ENCODE peak calls at places on chromosomes 16 and 17, in four cellular contexts. P, Q, I and E are unnamed samples.

GRCh38 chr17:36610472-36610871 is 9.1 kb downstream of the MRM1 start:
- DNase-seq in P (no peak), Q (peak; percentile 32), I (no peak), E (no peak)

GRCh38 chr17:15431766-15432165 is 35.7 kb downstream of the CDRT4 start:
- DNase-seq in P (no peak), Q (no peak), I (peak; percentile 72), E (no peak)

GRCh38 chr17:42682400-42683384 is at the start of gene CNTNAP1:
- DNase-seq in P (peak; percentile 75), Q (peak; percentile 90), I (peak; percentile 72), E (peak; percentile 90)

GRCh38 chr16:67666032-67666537 is 465 bp downstream of the ENKD1 start:
- DNase-seq in P (no peak), Q (peak; percentile 73), I (peak; percentile 62), E (no peak)

GRCh38 chr16:1310832-1311200 is 1.4 kb downstream of the UBE2I start:
- DNase-seq in P (no peak), Q (peak; percentile 45), I (no peak), E (no peak)

GRCh38 chr16:27169511-27170071 is 33.7 kb upstream of the KDM8 start:
- DNase-seq in P (peak; percentile 92), Q (peak; percentile 87), I (peak; percentile 31), E (no peak)

GRCh38 chr17:38883592-38884526 is 14.0 kb downstream of the LASP1 start:
- DNase-seq in P (no peak), Q (no peak), I (no peak), E (no peak)

GRCh38 chr16:56912746-56913703 is 18.9 kb upstream of the HERPUD1 start:
- DNase-seq in P (peak; percentile 95), Q (peak; percentile 88), I (no peak), E (no peak)

GRCh38 chr17:60392845-60393702 is 1.1 kb upstream of the USP32 start:
- DNase-seq in P (peak; percentile 40), Q (peak; percentile 77), I (peak; percentile 68), E (no peak)

GRCh38 chr16:66194866-66195265 is 171.6 kb upstream of the CDH5 start:
- DNase-seq in P (no peak), Q (no peak), I (no peak), E (no peak)

GRCh38 chr17:77541995-77542394 is 401.2 kb downstream of the SEC14L1 start:
- DNase-seq in P (no peak), Q (no peak), I (no peak), E (peak; percentile 77)

GRCh38 chr16:51880776-51881175 is 666.2 kb downstream of the TOX3 start:
- DNase-seq in P (peak; percentile 64), Q (peak; percentile 81), I (no peak), E (no peak)

GRCh38 chr16:4928227-4928626 is 8.7 kb downstream of the PPL start:
- DNase-seq in P (no peak), Q (no peak), I (no peak), E (no peak)

GRCh38 chr17:67441052-67441738 is 64.1 kb downstream of the PITPNC1 start:
- DNase-seq in P (peak; percentile 78), Q (peak; percentile 84), I (peak; percentile 44), E (no peak)

GRCh38 chr17:10117581-10118001 is 80.8 kb downstream of the GAS7 start:
- DNase-seq in P (no peak), Q (peak; percentile 11), I (peak; percentile 73), E (no peak)

GRCh38 chr16:83779881-83780280 is 27.9 kb upstream of the HSBP1 start:
- DNase-seq in P (peak; percentile 51), Q (peak; percentile 41), I (no peak), E (no peak)

GRCh38 chr16:63581560-63581959 is 1540.3 kb downstream of the CDH11 start:
- DNase-seq in P (no peak), Q (no peak), I (no peak), E (no peak)

GRCh38 chr17:48995871-48996695 is 1.1 kb upstream of the IGF2BP1 start:
- DNase-seq in P (no peak), Q (peak; percentile 55), I (no peak), E (no peak)

GRCh38 chr16:56265746-56266145 is 74.5 kb downstream of the GNAO1 start:
- DNase-seq in P (no peak), Q (no peak), I (no peak), E (no peak)

GRCh38 chr17:46800573-46800972 is 17.9 kb downstream of the WNT3 start:
- DNase-seq in P (no peak), Q (no peak), I (no peak), E (no peak)

GRCh38 chr16:5916711-5917191 is 819.2 kb upstream of the EEF2KMT start:
- DNase-seq in P (no peak), Q (no peak), I (no peak), E (peak; percentile 26)

GRCh38 chr17:41959336-41960095 is 7.1 kb upstream of the CNP start:
- DNase-seq in P (peak; percentile 59), Q (peak; percentile 73), I (peak; percentile 36), E (peak; percentile 57)

GRCh38 chr16:10509534-10510025 is 70.8 kb downstream of the EMP2 start:
- DNase-seq in P (peak; percentile 83), Q (peak; percentile 89), I (peak; percentile 65), E (peak; percentile 41)

GRCh38 chr17:75473246-75473645 is 16.8 kb downstream of the TMEM94 start:
- DNase-seq in P (no peak), Q (no peak), I (no peak), E (no peak)

GRCh38 chr17:81923302-81924260 is 4.0 kb downstream of the MAFG start:
- DNase-seq in P (peak; percentile 73), Q (peak; percentile 78), I (peak; percentile 88), E (peak; percentile 71)

GRCh38 chr17:79027274-79027924 is 3.4 kb downstream of the C1QTNF1 start:
- DNase-seq in P (no peak), Q (peak; percentile 50), I (peak; percentile 22), E (no peak)

GRCh38 chr17:79024901-79025737 is 1.1 kb downstream of the C1QTNF1 start:
- DNase-seq in P (no peak), Q (peak; percentile 50), I (peak; percentile 37), E (no peak)

GRCh38 chr17:79028496-79029326 is 4.7 kb downstream of the C1QTNF1 start:
- DNase-seq in P (no peak), Q (peak; percentile 54), I (no peak), E (no peak)

GRCh38 chr17:79027925-79028491 is 4.0 kb downstream of the C1QTNF1 start:
- DNase-seq in P (peak; percentile 49), Q (peak; percentile 79), I (peak; percentile 19), E (no peak)

DNA sequence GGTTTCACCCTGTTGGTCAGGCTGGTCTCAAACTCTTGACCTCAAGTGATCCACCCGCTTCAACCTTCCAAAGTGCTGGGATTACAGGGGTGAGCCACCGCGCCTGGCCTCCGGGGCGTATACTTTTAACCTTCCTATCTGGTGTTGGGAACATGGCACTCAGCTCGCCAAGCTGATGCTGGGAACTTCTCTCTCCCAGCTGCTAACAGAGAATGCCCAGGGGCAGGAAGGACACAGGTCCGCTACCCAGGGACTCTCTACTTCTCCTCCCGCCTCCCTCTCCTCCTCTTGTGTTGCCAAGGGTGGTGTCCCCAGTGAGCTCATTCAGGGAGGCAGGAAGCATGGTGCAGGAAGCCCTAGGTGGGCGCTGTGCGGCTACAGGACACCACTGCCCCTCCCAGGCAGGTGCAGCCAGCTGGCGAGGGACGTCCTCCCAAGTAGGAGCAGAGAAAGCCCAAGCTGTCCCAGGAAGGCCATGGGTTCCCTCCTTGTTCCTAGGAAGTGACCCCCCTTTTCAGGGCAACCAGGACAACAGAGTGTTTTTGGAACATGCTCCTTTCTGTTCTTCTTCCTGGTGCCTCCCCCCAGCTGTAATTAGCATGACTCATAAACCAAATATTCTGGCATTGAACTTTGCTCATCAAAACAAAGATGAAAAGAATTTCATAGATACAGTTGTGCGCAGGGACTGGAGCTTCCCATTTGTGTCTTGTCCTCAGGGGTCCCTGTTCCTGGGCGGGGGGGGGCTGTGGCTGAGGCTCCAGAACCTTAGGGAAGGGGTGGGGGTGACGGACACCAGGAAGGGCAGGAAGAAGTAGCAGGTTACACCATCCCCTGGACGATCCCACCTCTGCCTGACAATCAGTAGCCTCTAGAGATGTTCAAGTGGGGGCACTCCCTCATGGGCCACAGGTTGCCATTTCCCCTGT is 2.6 kb downstream of the C1QTNF1 start:
- DNase-seq in P (peak; percentile 78), Q (peak; percentile 85), I (peak; percentile 35), E (no peak)
- TF ChIP-seq CTCF in P (no peak), Q (no peak), I (no peak), E (no peak)

GRCh38 chr17:79994602-79995001 is 41.1 kb downstream of the TBC1D16 start:
- DNase-seq in P (no peak), Q (no peak), I (no peak), E (no peak)

GRCh38 chr17:79997004-79997673 is 38.5 kb downstream of the TBC1D16 start:
- DNase-seq in P (no peak), Q (no peak), I (peak; percentile 74), E (no peak)

GRCh38 chr17:79996291-79996690 is 39.4 kb downstream of the TBC1D16 start:
- DNase-seq in P (no peak), Q (no peak), I (no peak), E (no peak)

GRCh38 chr17:79993390-79994221 is 42.1 kb downstream of the TBC1D16 start:
- DNase-seq in P (peak; percentile 90), Q (peak; percentile 97), I (peak; percentile 94), E (no peak)

DNA sequence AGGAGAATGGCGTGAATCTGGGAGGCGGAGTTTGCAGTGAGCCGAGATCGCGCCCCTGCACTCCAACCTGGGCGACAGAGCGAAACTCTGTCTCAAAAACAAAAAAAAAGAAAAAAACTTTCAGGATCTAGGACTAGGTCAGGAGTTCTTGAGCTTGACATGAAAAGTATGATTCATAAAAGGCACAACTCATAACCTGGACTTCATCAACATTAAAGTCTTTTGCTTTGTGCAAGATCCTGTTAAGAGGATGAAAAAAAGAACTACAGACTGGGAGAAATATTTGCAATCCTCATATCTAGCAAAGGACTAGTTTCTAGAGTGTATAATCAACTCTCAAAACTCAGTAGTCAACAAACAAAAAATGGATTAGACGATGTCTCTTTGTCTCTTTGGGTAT is 40.0 kb downstream of the TBC1D16 start:
- DNase-seq in P (no peak), Q (peak; percentile 34), I (no peak), E (no peak)
- TF ChIP-seq CTCF in P (no peak), Q (no peak), I (no peak), E (no peak)

DNA sequence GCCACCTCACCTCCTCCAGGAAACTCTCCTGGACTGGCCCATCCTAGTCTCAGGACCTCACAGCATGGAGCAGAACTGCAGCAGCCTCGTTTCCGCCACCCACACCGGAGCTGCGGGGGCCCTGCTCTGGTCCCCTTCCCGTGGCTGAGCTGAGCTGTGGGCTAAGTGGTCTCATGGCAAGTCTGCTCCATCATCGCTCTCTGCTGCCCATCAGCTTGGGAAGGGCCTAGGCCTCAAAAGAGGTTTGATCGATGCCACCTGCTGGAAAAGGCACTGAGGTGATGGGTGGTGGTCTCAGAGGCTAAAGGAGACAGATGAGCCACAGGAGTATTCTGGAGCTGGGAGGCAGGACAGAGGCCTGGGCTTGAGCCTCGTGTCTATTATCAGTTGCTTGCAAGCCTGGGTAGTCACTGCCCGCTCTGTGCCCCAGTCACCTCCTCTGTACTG is 1.8 kb downstream of the ITGAE start:
- DNase-seq in P (no peak), Q (no peak), I (no peak), E (no peak)
- TF ChIP-seq CTCF in P (no peak), Q (no peak), I (no peak), E (no peak)

DNA sequence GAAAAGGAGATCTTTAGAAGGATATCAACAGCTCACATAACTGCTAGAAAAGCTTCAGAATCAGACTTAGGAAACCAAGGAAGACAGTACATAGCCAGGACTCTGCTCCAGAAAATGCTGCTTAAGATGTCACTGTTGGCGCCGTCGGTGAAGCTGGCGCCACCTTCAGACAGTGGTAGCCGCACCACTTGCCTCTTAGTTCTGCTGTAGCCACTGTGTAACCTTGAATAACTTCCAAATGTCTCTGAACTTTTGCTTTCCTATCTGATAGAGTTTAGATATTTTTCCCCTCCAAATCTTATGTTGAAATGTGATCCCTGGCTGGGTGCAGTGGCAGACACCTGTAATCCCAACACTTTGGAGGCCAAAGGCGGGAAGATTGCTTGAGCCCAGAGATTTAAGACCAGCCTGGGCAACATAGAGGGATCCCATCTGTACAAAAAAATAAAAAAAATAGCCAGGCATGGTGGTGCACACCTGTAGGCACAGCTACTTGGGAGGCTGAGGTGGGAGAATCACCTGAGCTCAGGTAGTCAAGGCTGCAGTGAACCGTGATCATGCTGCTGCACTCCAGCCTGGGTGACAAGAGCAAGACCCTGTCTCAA is 6.3 kb upstream of the USP31 start:
- DNase-seq in P (peak; percentile 10), Q (peak; percentile 33), I (no peak), E (no peak)
- TF ChIP-seq CTCF in P (peak; percentile 25), Q (peak; percentile 32), I (no peak), E (peak; percentile 48)